ENCODE peak calls at places on chromosomes 3 and 15, in six cellular contexts. S is psoas muscle; I is activated T-cell treated with anti-CD3 and anti-CD28 coated beads for 1 hour; C is GM12892; M is A172; L is naive thymus-derived CD8-positive, alpha-beta T cell. G is an unnamed sample.

GRCh38 chr3:185280572-185281365 is 26.9 kb upstream of the EHHADH start:
- DNase-seq in L (no peak), M (peak), I (no peak), C (no peak), S (no peak), G (no peak)

GRCh38 chr3:148718982-148719862 is 21.5 kb downstream of the AGTR1 start:
- DNase-seq in C (no peak), I (no peak), S (no peak), M (peak), L (no peak), G (no peak)

GRCh38 chr15:76059320-76060097 is at the start of gene TMEM266:
- DNase-seq in S (peak), M (peak), C (peak), L (no peak), I (no peak), G (peak)

GRCh38 chr3:55965776-55966175 is 478.7 kb upstream of the WNT5A start:
- DNase-seq in C (no peak), M (no peak), S (no peak), L (no peak), I (no peak), G (no peak)

GRCh38 chr3:172561894-172562664 is 38.8 kb upstream of the TNFSF10 start:
- DNase-seq in S (no peak), C (no peak), I (no peak), M (no peak), L (no peak), G (no peak)

GRCh38 chr3:29454326-29454725 is 173.5 kb downstream of the RBMS3 start:
- DNase-seq in L (no peak), M (no peak), C (no peak), I (no peak), S (no peak), G (no peak)

GRCh38 chr3:113148307-113148703 is 63.1 kb upstream of the BOC start:
- DNase-seq in M (no peak), S (no peak), L (no peak), C (no peak), I (no peak), G (no peak)

GRCh38 chr3:36653095-36653494 is 111.3 kb downstream of the DCLK3 start:
- DNase-seq in I (no peak), M (peak), L (no peak), S (no peak), C (no peak), G (no peak)

GRCh38 chr3:134992180-134992579 is 197.1 kb downstream of the EPHB1 start:
- DNase-seq in M (no peak), L (no peak), I (no peak), C (no peak), S (no peak), G (no peak)

GRCh38 chr15:55823191-55823670 is 80.3 kb upstream of the PRTG start:
- DNase-seq in C (no peak), S (no peak), M (peak), L (no peak), I (no peak), G (no peak)

GRCh38 chr3:377158-377561 is 180.6 kb downstream of the CHL1 start:
- DNase-seq in I (no peak), M (no peak), C (no peak), L (no peak), S (no peak), G (no peak)

GRCh38 chr3:194930439-194931204 is 244.9 kb downstream of the FAM43A start:
- DNase-seq in L (no peak), M (peak), C (no peak), S (peak), I (no peak), G (peak)